ENCODE peak calls at places on chromosome 4, in four cellular contexts. X, C, S and U are unnamed samples.

GRCh38 chr4:125489952-125490690 is 175.4 kb downstream of the FAT4 start:
- DNase-seq in S (no peak), X (no peak), C (no peak), U (no peak)

GRCh38 chr4:83043801-83044407 is 8.9 kb downstream of the COPS4 start:
- DNase-seq in C (no peak), S (peak), X (no peak), U (no peak)

GRCh38 chr4:146398404-146398803 is 123.3 kb downstream of the SLC10A7 start:
- DNase-seq in C (no peak), S (peak), X (no peak), U (no peak)

GRCh38 chr4:74202062-74202586 is 44.2 kb downstream of the MTHFD2L start:
- DNase-seq in C (no peak), S (no peak), X (no peak), U (no peak)

GRCh38 chr4:183635737-183636136 is 23.2 kb downstream of the RWDD4 start:
- DNase-seq in X (no peak), S (no peak), C (no peak), U (no peak)

GRCh38 chr4:40749717-40750460 is at the start of gene NSUN7:
- DNase-seq in S (no peak), C (peak), X (peak), U (no peak)

GRCh38 chr4:138115053-138115452 is 127.1 kb downstream of the SLC7A11 start:
- DNase-seq in C (no peak), X (no peak), S (no peak), U (no peak)

GRCh38 chr4:142353149-142353738 is 492.9 kb downstream of the INPP4B start:
- DNase-seq in X (no peak), C (no peak), S (peak), U (peak)

GRCh38 chr4:102867278-102868152 is 1.3 kb upstream of the CISD2 start:
- DNase-seq in C (no peak), X (no peak), S (no peak), U (no peak)

GRCh38 chr4:151687021-151687640 is 73.7 kb downstream of the GATB start:
- DNase-seq in C (no peak), X (no peak), S (no peak), U (no peak)

GRCh38 chr4:188430384-188430783 is 291.1 kb downstream of the TRIML1 start:
- DNase-seq in X (no peak), C (no peak), S (no peak), U (no peak)

GRCh38 chr4:165872443-165873297 is at the start of gene TLL1:
- DNase-seq in X (no peak), C (no peak), S (no peak), U (no peak)

GRCh38 chr4:152448806-152449205 is 87.1 kb downstream of the FBXW7 start:
- DNase-seq in S (no peak), X (no peak), C (no peak), U (no peak)

GRCh38 chr4:146087856-146088255 is 87.7 kb upstream of the LSM6 start:
- DNase-seq in S (no peak), X (no peak), C (no peak), U (no peak)

GRCh38 chr4:3636628-3637320 is 104.6 kb upstream of the LRPAP1 start:
- DNase-seq in C (no peak), X (no peak), S (no peak), U (no peak)

GRCh38 chr4:184330008-184330400 is 112.3 kb upstream of the ENPP6 start:
- DNase-seq in C (no peak), S (no peak), X (peak), U (no peak)

GRCh38 chr4:54254915-54255246 is 25.8 kb downstream of the PDGFRA start:
- DNase-seq in X (no peak), S (no peak), C (no peak), U (no peak)

GRCh38 chr4:148329751-148330150 is 112.5 kb downstream of the NR3C2 start:
- DNase-seq in X (no peak), S (no peak), C (no peak), U (no peak)

GRCh38 chr4:88110826-88111225 is 47.6 kb downstream of the ABCG2 start:
- DNase-seq in S (no peak), C (no peak), X (no peak), U (no peak)

GRCh38 chr4:3310301-3311094 is 17.7 kb downstream of the RGS12 start:
- DNase-seq in C (no peak), X (no peak), S (no peak), U (no peak)

GRCh38 chr4:1019726-1020470 is 8.5 kb downstream of the FGFRL1 start:
- DNase-seq in C (no peak), S (no peak), X (no peak), U (no peak)

GRCh38 chr4:134787315-134787714 is 585.7 kb upstream of the PABPC4L start:
- DNase-seq in S (no peak), C (no peak), X (no peak), U (no peak)

GRCh38 chr4:142278663-142279062 is 567.4 kb downstream of the INPP4B start:
- DNase-seq in C (no peak), S (no peak), X (no peak), U (no peak)

GRCh38 chr4:20764353-20764752 is 64.1 kb downstream of the PACRGL start:
- DNase-seq in X (no peak), C (no peak), S (peak), U (no peak)

GRCh38 chr4:122588453-122589238 is 32.2 kb downstream of the IL21 start:
- DNase-seq in C (no peak), X (no peak), S (peak), U (no peak)

GRCh38 chr4:169015237-169015636 is 5.2 kb upstream of the CBR4 start:
- DNase-seq in X (no peak), S (no peak), C (no peak), U (no peak)

GRCh38 chr4:67587156-67587555 is 28.6 kb downstream of the STAP1 start:
- DNase-seq in X (no peak), C (no peak), S (no peak), U (no peak)

GRCh38 chr4:142656178-142656577 is 189.9 kb downstream of the INPP4B start:
- DNase-seq in S (no peak), C (peak), X (peak), U (peak)

GRCh38 chr4:136893638-136894037 is 638.7 kb downstream of the PCDH18 start:
- DNase-seq in C (no peak), X (no peak), S (no peak), U (no peak)

GRCh38 chr4:110878992-110879391 is 256.1 kb upstream of the PITX2 start:
- DNase-seq in S (no peak), X (no peak), C (no peak), U (no peak)

GRCh38 chr4:144732584-144733130 is 86.7 kb downstream of the HHIP start:
- DNase-seq in C (no peak), S (no peak), X (no peak), U (no peak)

GRCh38 chr4:14868426-14868825 is 133.9 kb upstream of the CPEB2 start:
- DNase-seq in X (no peak), S (no peak), C (no peak), U (no peak)

GRCh38 chr4:101599620-101600019 is 190.9 kb upstream of the BANK1 start:
- DNase-seq in C (no peak), S (peak), X (no peak), U (peak)

GRCh38 chr4:36264205-36264826 is 17.1 kb upstream of the DTHD1 start:
- DNase-seq in S (no peak), C (no peak), X (no peak), U (no peak)

GRCh38 chr4:87502580-87503238 is 26.5 kb downstream of the SPARCL1 start:
- DNase-seq in X (no peak), C (no peak), S (no peak), U (no peak)

GRCh38 chr4:16082424-16083216 is 1.2 kb downstream of the PROM1 start:
- DNase-seq in X (peak), C (peak), S (no peak), U (no peak)

GRCh38 chr4:123114084-123114914 is 191.9 kb upstream of the NUDT6 start:
- DNase-seq in C (no peak), S (no peak), X (no peak), U (no peak)

GRCh38 chr4:144562019-144562740 is 83.8 kb upstream of the HHIP start:
- DNase-seq in X (no peak), C (peak), S (no peak), U (no peak)